ENCODE peak calls at places on chromosomes 16 and 17, in six cellular contexts. X, Q, N, S, W and T are unnamed samples.

GRCh38 chr17:42779304-42779941 is 987 bp upstream of the WNK4 start:
- DNase-seq in Q (no peak), N (peak; percentile 55), X (no peak), S (no peak), W (no peak), T (no peak)

GRCh38 chr17:55722742-55723487 is at the start of gene TMEM100:
- DNase-seq in N (peak; percentile 25), X (no peak), S (no peak), W (peak; percentile 95), Q (peak; percentile 69), T (no peak)

GRCh38 chr17:72635034-72635654 is 457.3 kb downstream of the SLC39A11 start:
- DNase-seq in W (no peak), N (peak; percentile 63), X (no peak), S (no peak), Q (no peak), T (no peak)

GRCh38 chr17:19369107-19369778 is 6.7 kb upstream of the B9D1 start:
- DNase-seq in N (peak; percentile 66), X (no peak), W (no peak), Q (no peak), S (no peak), T (no peak)

GRCh38 chr16:50093607-50094570 is 28.1 kb downstream of the HEATR3 start:
- DNase-seq in W (peak; percentile 52), X (peak; percentile 24), S (no peak), Q (peak; percentile 81), N (peak; percentile 48), T (no peak)

GRCh38 chr16:72111653-72112451 is 18.2 kb downstream of the DHX38 start:
- DNase-seq in N (no peak), W (no peak), S (no peak), Q (no peak), X (no peak), T (no peak)

GRCh38 chr16:47142469-47143328 is 1.0 kb downstream of the NETO2 start:
- DNase-seq in Q (peak; percentile 11), W (peak; percentile 62), X (peak; percentile 72), S (no peak), N (peak; percentile 28), T (no peak)

GRCh38 chr16:75491876-75492275 is 3.4 kb downstream of the CHST6 start:
- DNase-seq in Q (no peak), X (peak; percentile 21), N (no peak), S (no peak), W (no peak), T (no peak)

GRCh38 chr16:24580665-24581064 is 41.3 kb downstream of the RBBP6 start:
- DNase-seq in X (peak; percentile 40), S (peak; percentile 14), N (no peak), W (peak; percentile 67), Q (no peak), T (no peak)

GRCh38 chr17:4854181-4854681 is 21.1 kb downstream of the MINK1 start:
- DNase-seq in S (no peak), N (no peak), W (peak; percentile 15), Q (no peak), X (no peak), T (no peak)

GRCh38 chr17:17140590-17140980 is 65.5 kb downstream of the PLD6 start:
- DNase-seq in S (no peak), W (peak; percentile 71), N (no peak), Q (no peak), X (no peak), T (no peak)

GRCh38 chr16:85931596-85932402 is 32.8 kb downstream of the IRF8 start:
- DNase-seq in X (no peak), S (no peak), W (no peak), Q (no peak), N (no peak), T (no peak)

GRCh38 chr16:5069048-5069447 is 2.6 kb upstream of the ALG1 start:
- DNase-seq in W (no peak), N (no peak), X (no peak), Q (no peak), S (no peak), T (no peak)

GRCh38 chr17:44581868-44582267 is 24.6 kb downstream of the FZD2 start:
- DNase-seq in Q (no peak), X (no peak), W (peak; percentile 32), N (no peak), S (no peak), T (no peak)
- TF ChIP-seq CTCF in Q (no peak), X (peak; percentile 28), W (peak; percentile 33), N (no peak), S (peak; percentile 36), T (peak; percentile 16)

GRCh38 chr16:70470927-70471341 is 16.5 kb downstream of the FCSK start:
- DNase-seq in Q (no peak), S (no peak), N (no peak), W (peak; percentile 20), X (no peak), T (peak; percentile 32)
- TF ChIP-seq CTCF in Q (peak; percentile 56), S (peak; percentile 65), N (peak; percentile 25), W (peak; percentile 51), X (peak; percentile 31), T (peak; percentile 52)

DNA sequence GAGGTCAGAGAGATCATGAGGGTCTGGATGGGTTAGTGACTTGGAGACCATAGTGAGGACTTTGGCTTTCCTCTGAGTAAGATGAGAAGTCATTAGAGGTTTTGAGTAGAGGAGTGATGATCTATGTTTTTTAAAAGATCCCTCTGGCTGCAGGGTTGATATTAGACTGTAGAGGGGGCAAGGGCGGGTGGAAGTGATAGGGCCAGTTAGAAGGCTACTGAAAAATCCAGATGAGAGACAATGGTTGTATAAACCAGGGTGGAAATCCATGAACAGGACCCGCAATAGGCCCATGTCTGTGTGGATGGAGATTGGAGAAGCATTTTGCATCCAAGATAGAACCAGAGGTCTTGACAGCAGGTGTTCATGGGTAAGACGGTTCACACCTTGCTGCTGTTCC is 9.8 kb downstream of the ITGAL start:
- DNase-seq in Q (no peak), X (no peak), S (no peak), W (no peak), N (no peak), T (no peak)
- TF ChIP-seq CTCF in Q (no peak), X (no peak), S (no peak), W (peak; percentile 28), N (no peak), T (peak; percentile 30)

GRCh38 chr16:15966420-15967222 is 17.2 kb downstream of the ABCC1 start:
- DNase-seq in Q (no peak), X (no peak), W (peak; percentile 83), S (no peak), N (no peak), T (no peak)

GRCh38 chr16:15967655-15968315 is 18.4 kb downstream of the ABCC1 start:
- DNase-seq in X (no peak), S (no peak), W (no peak), Q (no peak), N (no peak), T (no peak)

GRCh38 chr16:15970202-15970601 is 20.8 kb downstream of the ABCC1 start:
- DNase-seq in N (no peak), S (no peak), X (no peak), Q (no peak), W (peak; percentile 45), T (no peak)

GRCh38 chr16:15970743-15971434 is 21.5 kb downstream of the ABCC1 start:
- DNase-seq in N (no peak), S (no peak), Q (no peak), X (no peak), W (no peak), T (no peak)

DNA sequence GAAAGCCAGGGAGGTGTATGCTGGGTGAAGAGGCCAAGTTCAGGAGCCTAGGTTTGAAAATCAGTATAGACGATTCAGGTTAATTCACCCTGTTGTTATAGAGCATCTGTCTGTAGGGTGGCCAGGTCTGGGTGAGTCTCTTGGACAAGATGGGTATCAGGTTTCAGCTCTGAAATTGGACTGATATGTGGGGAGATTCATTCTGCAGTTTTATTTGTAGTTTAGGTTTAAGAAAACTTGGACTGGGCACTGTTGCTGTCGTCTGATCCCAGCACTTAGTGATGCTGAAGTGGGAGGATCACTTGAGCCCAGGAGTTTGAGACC is 17.8 kb downstream of the ABCC1 start:
- DNase-seq in S (no peak), X (no peak), W (no peak), N (no peak), Q (no peak), T (no peak)
- TF ChIP-seq CTCF in S (no peak), X (no peak), W (no peak), N (no peak), Q (no peak), T (no peak)

DNA sequence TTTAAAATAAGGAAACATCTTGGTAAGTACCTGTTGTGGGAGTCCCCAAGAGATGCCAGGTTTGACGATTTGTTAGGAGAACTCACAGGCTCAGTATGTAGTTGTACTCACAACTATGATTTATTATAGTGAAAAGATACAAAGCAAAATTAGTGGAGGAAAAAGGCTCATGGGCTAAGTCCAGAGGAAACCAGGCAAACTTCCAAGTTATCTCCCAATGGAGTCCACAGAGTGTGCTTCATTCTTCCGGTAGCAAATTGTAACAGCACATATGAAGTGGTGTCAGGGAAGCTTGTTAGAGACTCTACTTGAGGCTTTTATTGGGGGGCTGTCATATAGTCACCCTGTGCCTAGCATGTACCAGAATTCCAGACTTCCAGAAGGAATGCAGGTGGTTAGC is 2.3 kb downstream of the DDX19A start:
- DNase-seq in X (no peak), N (no peak), Q (peak; percentile 21), W (peak; percentile 68), S (no peak), T (no peak)
- TF ChIP-seq CTCF in X (no peak), N (no peak), Q (no peak), W (no peak), S (no peak), T (no peak)

DNA sequence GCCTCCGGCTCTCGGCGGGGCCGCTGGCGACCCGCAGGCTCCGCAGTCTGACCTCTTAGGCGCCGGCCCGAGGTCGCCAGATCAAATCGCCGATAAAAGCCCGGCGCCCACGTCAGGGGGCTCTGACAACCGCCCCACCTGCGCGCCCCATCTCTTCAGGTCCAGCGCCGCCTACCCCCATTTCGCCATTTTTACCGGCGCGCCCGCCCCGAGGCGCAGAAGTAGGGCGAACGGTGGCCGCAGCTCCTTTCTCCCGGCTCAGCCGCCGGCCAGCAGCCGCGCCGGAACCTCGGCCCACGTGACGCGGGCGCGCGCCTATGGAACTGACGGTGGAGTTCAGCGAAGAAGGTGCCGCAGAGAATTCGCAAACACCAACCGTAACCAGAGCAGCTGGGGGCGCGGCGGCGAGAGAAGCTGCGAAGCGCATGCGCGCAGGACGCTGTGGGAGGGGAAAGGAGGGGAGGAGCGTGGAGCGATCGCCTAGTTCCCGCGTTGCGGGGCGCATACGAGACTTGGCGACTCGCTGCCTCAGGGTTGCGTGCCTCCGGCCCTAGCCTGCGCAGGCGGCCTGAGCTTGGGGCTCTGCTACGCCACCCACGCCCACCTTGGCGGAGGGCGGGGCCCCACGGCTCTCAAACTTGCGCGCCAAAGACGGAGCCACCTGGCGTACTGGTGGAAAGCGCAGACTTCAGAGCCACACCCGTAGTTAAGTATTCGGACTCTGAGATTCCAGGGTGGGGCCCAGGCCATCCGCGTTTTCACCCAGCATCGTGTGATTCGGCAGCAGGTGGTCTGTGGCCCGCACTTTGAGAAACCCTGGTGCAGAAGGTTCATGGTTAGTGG is at the start of gene TRIM37:
- DNase-seq in S (peak; percentile 87), W (peak; percentile 99), X (peak; percentile 98), N (peak; percentile 98), Q (peak; percentile 97), T (peak; percentile 99)
- TF ChIP-seq CTCF in S (no peak), W (no peak), X (peak; percentile 20), N (no peak), Q (no peak), T (peak; percentile 23)

GRCh38 chr17:13407381-13407780 is 194.3 kb downstream of the HS3ST3A1 start:
- DNase-seq in X (no peak), W (no peak), Q (no peak), S (no peak), N (no peak), T (no peak)
- TF ChIP-seq CTCF in X (no peak), W (no peak), Q (no peak), S (no peak), N (no peak), T (no peak)